ENCODE peak calls at places on chromosome 21, in five cellular contexts. M is Daoy, L is tibial nerve, T is GM10248, A is ACHN. O is an unnamed sample.

GRCh38 chr21:15066231-15066577 is 1.4 kb upstream of the NRIP1 start:
- DNase-seq in M (no peak), L (no peak), T (no peak), A (no peak), O (no peak)

GRCh38 chr21:29547998-29548397 is 249.3 kb downstream of the BACH1 start:
- DNase-seq in M (no peak), L (no peak), T (no peak), A (no peak), O (no peak)

GRCh38 chr21:27382404-27382803 is 415.5 kb upstream of the ADAMTS5 start:
- DNase-seq in M (no peak), L (no peak), T (no peak), A (no peak), O (no peak)

GRCh38 chr21:29018540-29018939 is 609 bp downstream of the RWDD2B start:
- DNase-seq in M (peak; percentile 29), L (no peak), T (no peak), A (peak; percentile 15), O (no peak)

GRCh38 chr21:39004776-39005605 is 178.3 kb downstream of the PSMG1 start:
- DNase-seq in M (peak; percentile 35), L (no peak), T (no peak), A (no peak), O (peak; percentile 56)

GRCh38 chr21:38950388-38951094 is 144.8 kb downstream of the ETS2 start:
- DNase-seq in M (no peak), L (no peak), T (no peak), A (no peak), O (peak; percentile 87)

GRCh38 chr21:42833859-42834729 is 45.2 kb downstream of the WDR4 start:
- DNase-seq in M (peak; percentile 29), L (no peak), T (no peak), A (no peak), O (peak; percentile 14)

GRCh38 chr21:35882791-35883240 is 177.5 kb downstream of the SETD4 start:
- DNase-seq in M (peak; percentile 25), L (no peak), T (no peak), A (no peak), O (no peak)

GRCh38 chr21:41957991-41958766 is 4.4 kb upstream of the C2CD2 start:
- DNase-seq in M (peak; percentile 97), L (peak; percentile 53), T (no peak), A (peak; percentile 90), O (peak; percentile 51)

GRCh38 chr21:28333455-28334108 is 659.1 kb downstream of the LTN1 start:
- DNase-seq in M (no peak), L (no peak), T (no peak), A (peak; percentile 46), O (no peak)

GRCh38 chr21:37489553-37489952 is 123.0 kb downstream of the DYRK1A start:
- DNase-seq in M (no peak), L (no peak), T (no peak), A (no peak), O (no peak)

GRCh38 chr21:42174173-42174572 is 44.8 kb upstream of the ABCG1 start:
- DNase-seq in M (no peak), L (no peak), T (no peak), A (no peak), O (no peak)

O was measured in colonic mucosa.